ENCODE peak calls at places on chromosomes 16 and 17, in six cellular contexts. One of them, this sample, is unnamed.
A peak's percentile ranks its signal among the peaks of the same experiment; 100 is the strongest.

GRCh38 chr16:3012828-3013420 is at the start of gene CLDN9:
- DNase-seq in neural progenitor cell: peak; percentile 58
- DNase-seq in NCI-H69: peak; percentile 93
- DNase-seq in RWPE1: no peak
- DNase-seq in HuH-7: no peak
- DNase-seq in activated T-helper 9 cell treated with anti-CD3 and anti-CD28 coated beads, Interleukin-2, amount 50 U/mL, for 16 hours: no peak
- DNase-seq in this sample: peak; percentile 43

GRCh38 chr17:57945999-57946797 is 9.0 kb downstream of the CUEDC1 start:
- DNase-seq in neural progenitor cell: no peak
- DNase-seq in NCI-H69: peak; percentile 83
- DNase-seq in RWPE1: peak; percentile 74
- DNase-seq in HuH-7: no peak
- DNase-seq in activated T-helper 9 cell treated with anti-CD3 and anti-CD28 coated beads, Interleukin-2, amount 50 U/mL, for 16 hours: no peak
- DNase-seq in this sample: no peak

GRCh38 chr16:84026601-84027000 is 16.0 kb downstream of the SLC38A8 start:
- DNase-seq in neural progenitor cell: peak; percentile 50
- DNase-seq in NCI-H69: no peak
- DNase-seq in RWPE1: no peak
- DNase-seq in HuH-7: no peak
- DNase-seq in activated T-helper 9 cell treated with anti-CD3 and anti-CD28 coated beads, Interleukin-2, amount 50 U/mL, for 16 hours: no peak
- DNase-seq in this sample: no peak

GRCh38 chr16:74691093-74691855 is 9.4 kb downstream of the MLKL start:
- DNase-seq in neural progenitor cell: no peak
- DNase-seq in NCI-H69: no peak
- DNase-seq in RWPE1: no peak
- DNase-seq in HuH-7: no peak
- DNase-seq in activated T-helper 9 cell treated with anti-CD3 and anti-CD28 coated beads, Interleukin-2, amount 50 U/mL, for 16 hours: no peak
- DNase-seq in this sample: no peak

GRCh38 chr17:44733753-44734152 is 25.0 kb upstream of the ADAM11 start:
- DNase-seq in neural progenitor cell: peak; percentile 56
- DNase-seq in NCI-H69: peak; percentile 45
- DNase-seq in RWPE1: peak; percentile 20
- DNase-seq in HuH-7: peak; percentile 56
- DNase-seq in activated T-helper 9 cell treated with anti-CD3 and anti-CD28 coated beads, Interleukin-2, amount 50 U/mL, for 16 hours: no peak
- DNase-seq in this sample: peak; percentile 53

GRCh38 chr17:27384721-27385120 is 71.5 kb upstream of the KSR1 start:
- DNase-seq in neural progenitor cell: no peak
- DNase-seq in NCI-H69: no peak
- DNase-seq in RWPE1: no peak
- DNase-seq in HuH-7: no peak
- DNase-seq in activated T-helper 9 cell treated with anti-CD3 and anti-CD28 coated beads, Interleukin-2, amount 50 U/mL, for 16 hours: no peak
- DNase-seq in this sample: no peak

GRCh38 chr16:30762991-30763725 is 1.0 kb downstream of the RNF40 start:
- DNase-seq in neural progenitor cell: no peak
- DNase-seq in NCI-H69: no peak
- DNase-seq in RWPE1: no peak
- DNase-seq in HuH-7: no peak
- DNase-seq in activated T-helper 9 cell treated with anti-CD3 and anti-CD28 coated beads, Interleukin-2, amount 50 U/mL, for 16 hours: no peak
- DNase-seq in this sample: no peak

GRCh38 chr16:80166082-80166481 is 374.7 kb upstream of the DYNLRB2 start:
- DNase-seq in neural progenitor cell: no peak
- DNase-seq in NCI-H69: no peak
- DNase-seq in RWPE1: no peak
- DNase-seq in HuH-7: no peak
- DNase-seq in activated T-helper 9 cell treated with anti-CD3 and anti-CD28 coated beads, Interleukin-2, amount 50 U/mL, for 16 hours: no peak
- DNase-seq in this sample: no peak

GRCh38 chr16:17258848-17259713 is 211.7 kb downstream of the XYLT1 start:
- DNase-seq in neural progenitor cell: no peak
- DNase-seq in NCI-H69: no peak
- DNase-seq in RWPE1: no peak
- DNase-seq in HuH-7: no peak
- DNase-seq in activated T-helper 9 cell treated with anti-CD3 and anti-CD28 coated beads, Interleukin-2, amount 50 U/mL, for 16 hours: no peak
- DNase-seq in this sample: no peak

GRCh38 chr17:38428150-38428642 is at the start of gene ARHGAP23:
- DNase-seq in neural progenitor cell: peak; percentile 74
- DNase-seq in NCI-H69: peak; percentile 62
- DNase-seq in RWPE1: peak; percentile 72
- DNase-seq in HuH-7: no peak
- DNase-seq in activated T-helper 9 cell treated with anti-CD3 and anti-CD28 coated beads, Interleukin-2, amount 50 U/mL, for 16 hours: peak; percentile 18
- DNase-seq in this sample: no peak

GRCh38 chr17:82593590-82594087 is 54.6 kb downstream of the WDR45B start:
- DNase-seq in neural progenitor cell: no peak
- DNase-seq in NCI-H69: no peak
- DNase-seq in RWPE1: no peak
- DNase-seq in HuH-7: no peak
- DNase-seq in activated T-helper 9 cell treated with anti-CD3 and anti-CD28 coated beads, Interleukin-2, amount 50 U/mL, for 16 hours: no peak
- DNase-seq in this sample: no peak

GRCh38 chr16:2023098-2023925 is 3.4 kb upstream of the NHERF2 start:
- DNase-seq in neural progenitor cell: peak; percentile 93
- DNase-seq in NCI-H69: peak; percentile 91
- DNase-seq in RWPE1: peak; percentile 89
- DNase-seq in HuH-7: peak; percentile 93
- DNase-seq in activated T-helper 9 cell treated with anti-CD3 and anti-CD28 coated beads, Interleukin-2, amount 50 U/mL, for 16 hours: peak; percentile 94
- DNase-seq in this sample: peak; percentile 85

GRCh38 chr17:75720656-75721462 is at the start of gene ITGB4:
- DNase-seq in neural progenitor cell: peak; percentile 80
- DNase-seq in NCI-H69: peak; percentile 82
- DNase-seq in RWPE1: peak; percentile 92
- DNase-seq in HuH-7: peak; percentile 67
- DNase-seq in activated T-helper 9 cell treated with anti-CD3 and anti-CD28 coated beads, Interleukin-2, amount 50 U/mL, for 16 hours: peak; percentile 36
- DNase-seq in this sample: peak; percentile 94

GRCh38 chr16:28288117-28288516 is 4.2 kb upstream of the SBK1 start:
- DNase-seq in neural progenitor cell: no peak
- DNase-seq in NCI-H69: no peak
- DNase-seq in RWPE1: no peak
- DNase-seq in HuH-7: no peak
- DNase-seq in activated T-helper 9 cell treated with anti-CD3 and anti-CD28 coated beads, Interleukin-2, amount 50 U/mL, for 16 hours: no peak
- DNase-seq in this sample: no peak

GRCh38 chr16:68091604-68092261 is 6.6 kb downstream of the NFATC3 start:
- DNase-seq in neural progenitor cell: no peak
- DNase-seq in NCI-H69: peak; percentile 91
- DNase-seq in RWPE1: peak; percentile 68
- DNase-seq in HuH-7: no peak
- DNase-seq in activated T-helper 9 cell treated with anti-CD3 and anti-CD28 coated beads, Interleukin-2, amount 50 U/mL, for 16 hours: no peak
- DNase-seq in this sample: no peak

GRCh38 chr16:64061621-64062020 is 1060.2 kb downstream of the CDH11 start:
- DNase-seq in neural progenitor cell: no peak
- DNase-seq in NCI-H69: no peak
- DNase-seq in RWPE1: no peak
- DNase-seq in HuH-7: no peak
- DNase-seq in activated T-helper 9 cell treated with anti-CD3 and anti-CD28 coated beads, Interleukin-2, amount 50 U/mL, for 16 hours: no peak
- DNase-seq in this sample: no peak

GRCh38 chr16:55088098-55088497 is 157.4 kb downstream of the IRX5 start:
- DNase-seq in neural progenitor cell: no peak
- DNase-seq in NCI-H69: no peak
- DNase-seq in RWPE1: no peak
- DNase-seq in HuH-7: no peak
- DNase-seq in activated T-helper 9 cell treated with anti-CD3 and anti-CD28 coated beads, Interleukin-2, amount 50 U/mL, for 16 hours: no peak
- DNase-seq in this sample: no peak

GRCh38 chr16:6132121-6132520 is 1034.5 kb upstream of the EEF2KMT start:
- DNase-seq in neural progenitor cell: no peak
- DNase-seq in NCI-H69: no peak
- DNase-seq in RWPE1: no peak
- DNase-seq in HuH-7: no peak
- DNase-seq in activated T-helper 9 cell treated with anti-CD3 and anti-CD28 coated beads, Interleukin-2, amount 50 U/mL, for 16 hours: no peak
- DNase-seq in this sample: no peak

GRCh38 chr16:86865866-86866675 is 287.7 kb downstream of the FOXL1 start:
- DNase-seq in neural progenitor cell: no peak
- DNase-seq in NCI-H69: no peak
- DNase-seq in RWPE1: peak; percentile 15
- DNase-seq in HuH-7: no peak
- DNase-seq in activated T-helper 9 cell treated with anti-CD3 and anti-CD28 coated beads, Interleukin-2, amount 50 U/mL, for 16 hours: no peak
- DNase-seq in this sample: no peak

GRCh38 chr17:9306086-9306485 is 269.5 kb downstream of the STX8 start:
- DNase-seq in neural progenitor cell: no peak
- DNase-seq in NCI-H69: no peak
- DNase-seq in RWPE1: no peak
- DNase-seq in HuH-7: no peak
- DNase-seq in activated T-helper 9 cell treated with anti-CD3 and anti-CD28 coated beads, Interleukin-2, amount 50 U/mL, for 16 hours: no peak
- DNase-seq in this sample: no peak

GRCh38 chr16:67926181-67926742 is 5.4 kb downstream of the CTRL start:
- DNase-seq in neural progenitor cell: no peak
- DNase-seq in NCI-H69: peak; percentile 93
- DNase-seq in RWPE1: peak; percentile 36
- DNase-seq in HuH-7: no peak
- DNase-seq in activated T-helper 9 cell treated with anti-CD3 and anti-CD28 coated beads, Interleukin-2, amount 50 U/mL, for 16 hours: no peak
- DNase-seq in this sample: no peak

GRCh38 chr17:81365148-81365600 is 30.1 kb upstream of the BAHCC1 start:
- DNase-seq in neural progenitor cell: peak; percentile 85
- DNase-seq in NCI-H69: peak; percentile 74
- DNase-seq in RWPE1: peak; percentile 73
- DNase-seq in HuH-7: no peak
- DNase-seq in activated T-helper 9 cell treated with anti-CD3 and anti-CD28 coated beads, Interleukin-2, amount 50 U/mL, for 16 hours: no peak
- DNase-seq in this sample: no peak

GRCh38 chr17:62899349-62899748 is 66.7 kb upstream of the TANC2 start:
- DNase-seq in neural progenitor cell: no peak
- DNase-seq in NCI-H69: no peak
- DNase-seq in RWPE1: no peak
- DNase-seq in HuH-7: no peak
- DNase-seq in activated T-helper 9 cell treated with anti-CD3 and anti-CD28 coated beads, Interleukin-2, amount 50 U/mL, for 16 hours: no peak
- DNase-seq in this sample: no peak

GRCh38 chr17:42673885-42674754 is 2.7 kb downstream of the PLEKHH3 start:
- DNase-seq in neural progenitor cell: peak; percentile 74
- DNase-seq in NCI-H69: no peak
- DNase-seq in RWPE1: peak; percentile 52
- DNase-seq in HuH-7: peak; percentile 84
- DNase-seq in activated T-helper 9 cell treated with anti-CD3 and anti-CD28 coated beads, Interleukin-2, amount 50 U/mL, for 16 hours: no peak
- DNase-seq in this sample: peak; percentile 31

GRCh38 chr17:82863941-82864720 is 24.3 kb upstream of the ZNF750 start:
- DNase-seq in neural progenitor cell: no peak
- DNase-seq in NCI-H69: peak; percentile 92
- DNase-seq in RWPE1: no peak
- DNase-seq in HuH-7: no peak
- DNase-seq in activated T-helper 9 cell treated with anti-CD3 and anti-CD28 coated beads, Interleukin-2, amount 50 U/mL, for 16 hours: peak; percentile 75
- DNase-seq in this sample: no peak

GRCh38 chr17:38572665-38573365 is 32.9 kb downstream of the SRCIN1 start:
- DNase-seq in neural progenitor cell: peak; percentile 94
- DNase-seq in NCI-H69: peak; percentile 94
- DNase-seq in RWPE1: no peak
- DNase-seq in HuH-7: peak; percentile 82
- DNase-seq in activated T-helper 9 cell treated with anti-CD3 and anti-CD28 coated beads, Interleukin-2, amount 50 U/mL, for 16 hours: no peak
- DNase-seq in this sample: peak; percentile 81

GRCh38 chr17:79993390-79994221 is 42.1 kb downstream of the TBC1D16 start:
- DNase-seq in neural progenitor cell: peak; percentile 32
- DNase-seq in NCI-H69: peak; percentile 92
- DNase-seq in RWPE1: peak; percentile 88
- DNase-seq in HuH-7: peak; percentile 97
- DNase-seq in activated T-helper 9 cell treated with anti-CD3 and anti-CD28 coated beads, Interleukin-2, amount 50 U/mL, for 16 hours: peak; percentile 15
- DNase-seq in this sample: peak; percentile 98

GRCh38 chr16:65224994-65225393 is 103.1 kb upstream of the CDH11 start:
- DNase-seq in neural progenitor cell: no peak
- DNase-seq in NCI-H69: no peak
- DNase-seq in RWPE1: no peak
- DNase-seq in HuH-7: no peak
- DNase-seq in activated T-helper 9 cell treated with anti-CD3 and anti-CD28 coated beads, Interleukin-2, amount 50 U/mL, for 16 hours: no peak
- DNase-seq in this sample: no peak

GRCh38 chr17:57484826-57485565 is 228.7 kb downstream of the MSI2 start:
- DNase-seq in neural progenitor cell: no peak
- DNase-seq in NCI-H69: no peak
- DNase-seq in RWPE1: no peak
- DNase-seq in HuH-7: no peak
- DNase-seq in activated T-helper 9 cell treated with anti-CD3 and anti-CD28 coated beads, Interleukin-2, amount 50 U/mL, for 16 hours: no peak
- DNase-seq in this sample: no peak

GRCh38 chr17:40463122-40463550 is 19.9 kb downstream of the IGFBP4 start:
- DNase-seq in neural progenitor cell: peak; percentile 44
- DNase-seq in NCI-H69: no peak
- DNase-seq in RWPE1: no peak
- DNase-seq in HuH-7: no peak
- DNase-seq in activated T-helper 9 cell treated with anti-CD3 and anti-CD28 coated beads, Interleukin-2, amount 50 U/mL, for 16 hours: no peak
- DNase-seq in this sample: no peak